ENCODE peak calls at places on chromosomes 6 and 20, in five cellular contexts. One of them, this sample, is unnamed. For H3K4me1, the result is how much of the 10 kb centered on the place peaks cover.

GRCh38 chr20:63055575-63056235 is 48.9 kb upstream of the BHLHE23 start:
- DNase-seq in A549: no peak
- DNase-seq in HepG2: no peak
- DNase-seq in sigmoid colon: peak
- DNase-seq in transverse colon: no peak
- DNase-seq in this sample: no peak

GRCh38 chr6:6851059-6851658 is 256.6 kb upstream of the RREB1 start:
- DNase-seq in A549: peak
- DNase-seq in HepG2: peak
- DNase-seq in sigmoid colon: peak
- DNase-seq in transverse colon: peak
- DNase-seq in this sample: peak

GRCh38 chr6:17157617-17158016 is 55.8 kb downstream of the STMND1 start:
- DNase-seq in A549: no peak
- DNase-seq in HepG2: no peak
- DNase-seq in sigmoid colon: no peak
- DNase-seq in transverse colon: no peak
- DNase-seq in this sample: no peak

GRCh38 chr20:24676353-24676977 is 207.0 kb downstream of the SYNDIG1 start:
- DNase-seq in A549: no peak
- DNase-seq in HepG2: no peak
- DNase-seq in sigmoid colon: no peak
- DNase-seq in transverse colon: no peak
- DNase-seq in this sample: peak

GRCh38 chr6:158213925-158214674 is 46.0 kb downstream of the GTF2H5 start:
- DNase-seq in A549: peak
- DNase-seq in HepG2: peak
- DNase-seq in sigmoid colon: peak
- DNase-seq in transverse colon: peak
- DNase-seq in this sample: peak

GRCh38 chr6:53734473-53735299 is 60.1 kb upstream of the LRRC1 start:
- DNase-seq in A549: peak
- DNase-seq in HepG2: peak
- DNase-seq in sigmoid colon: no peak
- DNase-seq in transverse colon: peak
- DNase-seq in this sample: no peak

GRCh38 chr6:143395699-143396098 is 54.8 kb downstream of the ADAT2 start:
- DNase-seq in A549: no peak
- DNase-seq in HepG2: no peak
- DNase-seq in sigmoid colon: no peak
- DNase-seq in transverse colon: no peak
- DNase-seq in this sample: no peak

GRCh38 chr20:47778398-47779354 is 6.6 kb downstream of the SULF2 start:
- DNase-seq in A549: no peak
- DNase-seq in HepG2: no peak
- DNase-seq in sigmoid colon: no peak
- DNase-seq in transverse colon: no peak
- DNase-seq in this sample: no peak

GRCh38 chr6:169854813-169855212 is 103.4 kb downstream of the ERMARD start:
- DNase-seq in A549: no peak
- DNase-seq in HepG2: no peak
- DNase-seq in sigmoid colon: no peak
- DNase-seq in transverse colon: no peak
- DNase-seq in this sample: no peak

GRCh38 chr20:63032861-63033634 is 26.3 kb upstream of the BHLHE23 start:
- DNase-seq in A549: no peak
- DNase-seq in HepG2: no peak
- DNase-seq in sigmoid colon: peak
- DNase-seq in transverse colon: no peak
- DNase-seq in this sample: no peak

GRCh38 chr20:32189691-32190607 is 17.6 kb downstream of the PLAGL2 start:
- DNase-seq in A549: no peak
- DNase-seq in HepG2: no peak
- DNase-seq in sigmoid colon: peak
- DNase-seq in transverse colon: peak
- DNase-seq in this sample: peak

GRCh38 chr20:33576432-33576883 is 85.7 kb upstream of the C20orf144 start:
- DNase-seq in A549: no peak
- DNase-seq in HepG2: no peak
- DNase-seq in sigmoid colon: no peak
- DNase-seq in transverse colon: no peak
- DNase-seq in this sample: no peak

GRCh38 chr6:34243901-34244884 is 4.6 kb downstream of the SMIM29 start:
- DNase-seq in A549: peak
- DNase-seq in HepG2: peak
- DNase-seq in sigmoid colon: peak
- DNase-seq in transverse colon: peak
- DNase-seq in this sample: peak
- H3K4me3 ChIP-seq in A549: peak
- H3K4me3 ChIP-seq in HepG2: no peak
- H3K4me3 ChIP-seq in sigmoid colon: no peak
- H3K4me3 ChIP-seq in transverse colon: no peak
- H3K4me3 ChIP-seq in this sample: no peak

GRCh38 chr6:90399970-90400369 is 103.3 kb upstream of the BACH2 start:
- DNase-seq in A549: no peak
- DNase-seq in HepG2: no peak
- DNase-seq in sigmoid colon: no peak
- DNase-seq in transverse colon: no peak
- DNase-seq in this sample: no peak
- H3K4me1 ChIP-seq in A549: under half
- H3K4me1 ChIP-seq in HepG2: under half
- H3K4me1 ChIP-seq in sigmoid colon: under half
- H3K4me1 ChIP-seq in transverse colon: under half
- H3K4me1 ChIP-seq in this sample: under half

GRCh38 chr20:44310664-44311639 is at the start of gene FITM2:
- DNase-seq in A549: peak
- DNase-seq in HepG2: peak
- DNase-seq in sigmoid colon: peak
- DNase-seq in transverse colon: peak
- DNase-seq in this sample: peak
- TF ChIP-seq EP300 in A549: no peak
- TF ChIP-seq EP300 in HepG2: peak
- TF ChIP-seq EP300 in sigmoid colon: no peak
- TF ChIP-seq EP300 in transverse colon: no peak
- TF ChIP-seq EP300 in this sample: no peak

GRCh38 chr6:30885999-30886896 is 1.9 kb downstream of the DDR1 start:
- DNase-seq in A549: peak
- DNase-seq in HepG2: peak
- DNase-seq in sigmoid colon: peak
- DNase-seq in transverse colon: peak
- DNase-seq in this sample: peak
- H3K4me3 ChIP-seq in A549: peak
- H3K4me3 ChIP-seq in HepG2: peak
- H3K4me3 ChIP-seq in sigmoid colon: peak
- H3K4me3 ChIP-seq in transverse colon: peak
- H3K4me3 ChIP-seq in this sample: peak

This sample was measured in ovary.